ENCODE peak calls at places on chromosome 4, in ten cellular contexts. M, B, L, X, U, G, Z, R, W and F are unnamed samples.

GRCh38 chr4:82833696-82834313 is 35.2 kb upstream of the SCD5 start:
- ATAC-seq in L (no peak), G (no peak), M (no peak), X (no peak), Z (peak), W (no peak), B (peak), U (no peak), R (no peak), F (peak)

GRCh38 chr4:174870311-174870710 is 41.3 kb upstream of the GLRA3 start:
- ATAC-seq in R (no peak), G (no peak), Z (no peak), X (no peak), L (no peak), B (no peak), M (no peak), U (no peak), W (no peak), F (no peak)

GRCh38 chr4:174012135-174012923 is 271.1 kb downstream of the FBXO8 start:
- ATAC-seq in X (no peak), B (peak), U (no peak), R (no peak), Z (no peak), W (no peak), M (no peak), G (peak), L (no peak), F (no peak)

GRCh38 chr4:38237139-38237538 is 276.9 kb downstream of the PTTG2 start:
- ATAC-seq in B (no peak), M (no peak), W (no peak), G (no peak), X (peak), Z (no peak), L (no peak), R (no peak), U (no peak), F (no peak)

GRCh38 chr4:54439831-54440243 is 210.7 kb downstream of the PDGFRA start:
- ATAC-seq in M (no peak), R (peak), X (peak), B (peak), G (peak), W (no peak), L (no peak), U (no peak), Z (peak), F (peak)

GRCh38 chr4:101237773-101238172 is 109.6 kb downstream of the PPP3CA start:
- ATAC-seq in Z (no peak), M (no peak), U (no peak), X (no peak), B (no peak), L (no peak), W (no peak), R (no peak), G (no peak), F (no peak)

GRCh38 chr4:56215138-56215793 is 172.0 kb downstream of the AASDH start:
- ATAC-seq in Z (no peak), W (no peak), U (no peak), X (no peak), B (no peak), M (no peak), G (no peak), L (no peak), R (no peak), F (no peak)

GRCh38 chr4:1417522-1418390 is 11.5 kb upstream of the NKX1-1 start:
- ATAC-seq in M (no peak), L (no peak), Z (no peak), X (no peak), G (no peak), R (no peak), B (no peak), W (no peak), U (no peak), F (no peak)

GRCh38 chr4:122733805-122734155 is 1.3 kb downstream of the BBS12 start:
- ATAC-seq in R (no peak), B (no peak), M (no peak), W (no peak), Z (no peak), G (no peak), U (no peak), L (no peak), X (no peak), F (no peak)

GRCh38 chr4:47954245-47954644 is 39.9 kb upstream of the NFXL1 start:
- ATAC-seq in R (no peak), U (no peak), B (no peak), G (no peak), L (no peak), W (no peak), M (no peak), Z (no peak), X (no peak), F (no peak)

GRCh38 chr4:8330821-8331566 is 61.4 kb downstream of the HTRA3 start:
- ATAC-seq in B (peak), R (no peak), U (no peak), L (no peak), M (no peak), X (peak), W (no peak), Z (no peak), G (no peak), F (peak)

GRCh38 chr4:7161721-7162214 is 30.6 kb upstream of the SORCS2 start:
- ATAC-seq in W (no peak), L (no peak), X (no peak), Z (peak), M (no peak), G (peak), R (no peak), B (no peak), U (no peak), F (no peak)

GRCh38 chr4:76250962-76251361 is 559 bp upstream of the FAM47E start:
- ATAC-seq in B (peak), G (no peak), W (no peak), X (peak), Z (peak), R (no peak), L (no peak), M (no peak), U (no peak), F (no peak)

GRCh38 chr4:101171747-101172146 is 175.6 kb downstream of the PPP3CA start:
- ATAC-seq in X (no peak), G (no peak), Z (no peak), M (no peak), R (no peak), U (no peak), W (no peak), B (no peak), L (no peak), F (no peak)

GRCh38 chr4:186845137-186845842 is 121.6 kb upstream of the FAT1 start:
- ATAC-seq in L (no peak), R (no peak), X (no peak), M (no peak), G (peak), Z (peak), W (no peak), B (peak), U (no peak), F (peak)

GRCh38 chr4:25306658-25307057 is 5.9 kb upstream of the ZCCHC4 start:
- ATAC-seq in W (no peak), R (no peak), X (no peak), U (no peak), G (no peak), L (no peak), B (no peak), Z (no peak), M (no peak), F (no peak)

GRCh38 chr4:55512922-55513571 is 33.7 kb downstream of the CLOCK start:
- ATAC-seq in Z (no peak), W (no peak), G (no peak), X (no peak), M (no peak), R (no peak), U (no peak), B (no peak), L (no peak), F (no peak)

GRCh38 chr4:112284662-112285411 is 867 bp downstream of the TIFA start:
- ATAC-seq in B (peak), U (no peak), Z (peak), X (peak), G (no peak), R (peak), L (no peak), W (no peak), M (peak), F (peak)

GRCh38 chr4:31189938-31190337 is 469.8 kb downstream of the PCDH7 start:
- ATAC-seq in M (no peak), R (no peak), Z (no peak), U (no peak), G (no peak), L (no peak), W (no peak), B (no peak), X (no peak), F (no peak)

GRCh38 chr4:119794681-119795080 is 166.1 kb upstream of the PDE5A start:
- ATAC-seq in Z (no peak), L (no peak), R (no peak), W (no peak), U (no peak), M (no peak), B (no peak), G (no peak), X (no peak), F (no peak)